ENCODE peak calls at places on chromosomes 5 and 9, in five cellular contexts. Q is GM23338, F is A549, O is OCI-LY7, W is GM13977. T is an unnamed sample.

GRCh38 chr9:72540348-72540873 is 19.0 kb downstream of the TMC1 start:
- DNase-seq in W (no peak), Q (no peak), F (no peak), O (no peak), T (no peak)

GRCh38 chr9:10052916-10053315 is 559.9 kb downstream of the PTPRD start:
- DNase-seq in Q (no peak), W (no peak), F (no peak), O (no peak), T (no peak)

GRCh38 chr5:149902177-149902576 is 42.4 kb downstream of the PDE6A start:
- DNase-seq in W (no peak), F (no peak), O (no peak), Q (peak; percentile 45), T (no peak)

GRCh38 chr5:122120493-122120892 is 8.9 kb upstream of the ZNF474 start:
- DNase-seq in O (no peak), Q (peak; percentile 55), F (no peak), W (no peak), T (no peak)

GRCh38 chr5:20266068-20266467 is 278.1 kb upstream of the CDH18 start:
- DNase-seq in O (no peak), W (no peak), F (no peak), Q (no peak), T (no peak)

GRCh38 chr5:131280417-131280816 is 16.6 kb downstream of the CDC42SE2 start:
- DNase-seq in O (no peak), W (no peak), Q (no peak), F (no peak), T (no peak)

GRCh38 chr9:78325343-78325742 is 28.4 kb downstream of the PSAT1 start:
- DNase-seq in F (no peak), O (no peak), W (no peak), Q (no peak), T (no peak)

GRCh38 chr9:75086443-75087278 is 1.3 kb downstream of the NMRK1 start:
- DNase-seq in W (no peak), F (no peak), O (no peak), Q (peak; percentile 58), T (no peak)

GRCh38 chr9:85004818-85005413 is 335.4 kb downstream of the NTRK2 start:
- DNase-seq in O (no peak), Q (peak; percentile 5), F (no peak), W (peak; percentile 38), T (peak; percentile 24)

GRCh38 chr5:60323596-60323995 is 376.4 kb downstream of the DEPDC1B start:
- DNase-seq in Q (peak; percentile 57), W (no peak), F (no peak), O (no peak), T (no peak)

GRCh38 chr5:11596185-11596584 is 308.1 kb downstream of the CTNND2 start:
- DNase-seq in W (no peak), F (no peak), Q (peak; percentile 10), O (no peak), T (no peak)

GRCh38 chr9:128372188-128372641 is 1.0 kb downstream of the URM1 start:
- DNase-seq in W (no peak), O (peak; percentile 17), Q (no peak), F (no peak), T (no peak)

DNA sequence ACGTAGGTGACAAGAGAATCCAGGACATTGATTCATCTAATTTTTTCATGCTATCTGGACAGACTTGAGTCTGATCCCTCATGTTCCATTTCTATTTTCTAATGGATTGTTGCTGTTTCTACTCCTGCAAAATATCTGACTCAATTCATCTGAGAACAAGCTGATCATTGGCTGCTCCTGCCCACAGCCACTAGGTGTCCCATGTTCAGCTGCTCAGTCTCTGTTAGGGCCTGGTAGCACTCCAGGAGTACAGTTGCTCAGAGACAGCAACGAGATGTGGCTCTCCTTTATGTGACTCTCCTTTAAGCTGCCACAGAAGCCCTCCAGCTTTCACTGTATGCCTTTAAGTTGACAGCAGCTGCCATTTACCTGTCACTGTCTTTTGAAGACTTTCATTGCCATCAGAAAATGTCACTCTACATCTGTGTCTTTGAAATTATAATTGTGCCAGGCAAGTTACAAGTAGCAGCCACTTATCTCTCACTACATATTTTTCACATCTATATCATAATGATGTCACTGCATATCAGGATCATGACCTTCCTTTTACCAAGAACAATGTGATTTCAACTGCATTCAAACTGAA is 1944.2 kb upstream of the NUDT12 start:
- DNase-seq in Q (peak; percentile 59), W (peak; percentile 7), O (peak; percentile 1), F (no peak), T (peak; percentile 6)
- TF ChIP-seq CTCF in Q (peak; percentile 80), W (peak; percentile 54), O (peak; percentile 56), F (no peak), T (peak; percentile 22)

GRCh38 chr5:123776761-123777160 is 264.8 kb downstream of the CSNK1G3 start:
- DNase-seq in O (no peak), W (no peak), F (no peak), Q (no peak), T (no peak)

GRCh38 chr5:123778641-123779040 is 266.7 kb downstream of the CSNK1G3 start:
- DNase-seq in O (no peak), F (no peak), Q (no peak), W (no peak), T (no peak)
- TF ChIP-seq CTCF in O (no peak), F (no peak), Q (no peak), W (no peak), T (no peak)

GRCh38 chr5:68380071-68380470 is 164.5 kb downstream of the PIK3R1 start:
- DNase-seq in W (no peak), F (no peak), O (no peak), Q (no peak), T (no peak)
- TF ChIP-seq CTCF in W (no peak), F (no peak), O (no peak), Q (no peak), T (no peak)

GRCh38 chr9:2600307-2600706 is 21.3 kb upstream of the VLDLR start:
- DNase-seq in W (no peak), Q (no peak), F (no peak), O (no peak), T (no peak)
- TF ChIP-seq CTCF in W (no peak), Q (peak; percentile 34), F (peak; percentile 25), O (peak; percentile 55), T (no peak)

DNA sequence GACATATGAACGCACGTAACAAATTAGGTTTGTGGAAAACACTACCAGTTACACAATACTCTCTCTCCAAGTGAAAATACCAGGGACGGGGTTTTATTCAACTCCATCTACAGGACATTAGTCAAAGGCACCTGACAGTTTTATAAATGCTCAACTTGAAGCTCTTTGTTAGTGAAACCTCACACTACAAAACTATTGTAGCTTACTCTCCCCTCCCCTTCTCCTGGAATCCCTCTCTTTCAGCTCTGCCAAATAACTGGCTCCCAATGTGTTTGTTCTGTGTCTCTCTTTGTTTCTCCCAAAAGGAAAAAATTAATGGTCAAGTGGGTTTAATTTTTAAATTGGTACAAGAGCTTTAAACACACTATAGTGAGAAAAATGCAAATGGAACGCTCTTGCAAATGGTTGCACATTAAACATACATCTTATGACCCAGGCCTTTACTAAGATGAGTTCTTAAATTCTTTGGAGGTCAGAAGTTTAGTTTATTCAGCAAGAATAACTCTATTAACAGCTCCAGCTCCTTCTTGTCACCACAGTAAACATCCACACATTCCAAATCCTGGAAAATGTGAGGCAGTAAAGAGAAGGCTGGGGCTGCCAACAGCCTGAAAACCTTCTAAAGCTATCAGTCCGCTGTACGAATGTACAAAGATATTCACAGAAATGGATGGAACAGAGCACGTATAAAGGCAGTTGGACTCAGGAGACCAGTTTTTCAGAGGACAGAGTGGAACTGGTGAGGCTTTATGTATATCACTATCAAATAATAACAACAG is 48.3 kb downstream of the ZNF608 start:
- DNase-seq in Q (peak; percentile 52), W (no peak), O (no peak), F (no peak), T (no peak)
- TF ChIP-seq CTCF in Q (no peak), W (no peak), O (no peak), F (no peak), T (no peak)

GRCh38 chr5:134479839-134480238 is 45.6 kb upstream of the JADE2 start:
- DNase-seq in W (no peak), O (no peak), Q (no peak), F (no peak), T (no peak)
- TF ChIP-seq CTCF in W (no peak), O (no peak), Q (no peak), F (no peak), T (no peak)

GRCh38 chr9:87500491-87500890 is 2.8 kb downstream of the DAPK1 start:
- DNase-seq in Q (no peak), W (peak; percentile 51), F (no peak), O (no peak), T (peak; percentile 61)
- TF ChIP-seq CTCF in Q (no peak), W (no peak), F (peak; percentile 29), O (no peak), T (no peak)